ENCODE peak calls at places on chromosomes 12 and 14, in five cellular contexts. One of them, this sample, is unnamed.

GRCh38 chr12:108338915-108339657 is at the start of gene CMKLR1:
- DNase-seq in stomach: no peak
- DNase-seq in A549: no peak
- DNase-seq in body of pancreas: peak; percentile 15
- DNase-seq in HCT116: no peak
- DNase-seq in this sample: no peak

GRCh38 chr12:27624586-27624985 is 71.7 kb upstream of the REP15 start:
- DNase-seq in stomach: no peak
- DNase-seq in A549: no peak
- DNase-seq in HCT116: no peak
- DNase-seq in body of pancreas: no peak
- DNase-seq in this sample: no peak

GRCh38 chr12:122096591-122097149 is 18.1 kb downstream of the MLXIP start:
- DNase-seq in A549: no peak
- DNase-seq in stomach: peak; percentile 34
- DNase-seq in body of pancreas: peak; percentile 59
- DNase-seq in HCT116: no peak
- DNase-seq in this sample: no peak

GRCh38 chr12:64627781-64628180 is 17.5 kb downstream of the RASSF3 start:
- DNase-seq in HCT116: no peak
- DNase-seq in stomach: no peak
- DNase-seq in A549: peak; percentile 13
- DNase-seq in body of pancreas: no peak
- DNase-seq in this sample: no peak

GRCh38 chr12:14833952-14834351 is 9.4 kb downstream of the ART4 start:
- DNase-seq in stomach: no peak
- DNase-seq in A549: peak; percentile 43
- DNase-seq in body of pancreas: no peak
- DNase-seq in HCT116: no peak
- DNase-seq in this sample: no peak

GRCh38 chr12:47962198-47962597 is 1.2 kb upstream of the TMEM106C start:
- DNase-seq in A549: no peak
- DNase-seq in body of pancreas: no peak
- DNase-seq in HCT116: no peak
- DNase-seq in stomach: no peak
- DNase-seq in this sample: no peak

GRCh38 chr14:34232790-34233189 is 229.2 kb downstream of the SPTSSA start:
- DNase-seq in A549: no peak
- DNase-seq in body of pancreas: no peak
- DNase-seq in HCT116: no peak
- DNase-seq in stomach: no peak
- DNase-seq in this sample: no peak

GRCh38 chr12:26971963-26972362 is 33.7 kb downstream of the FGFR1OP2 start:
- DNase-seq in HCT116: no peak
- DNase-seq in A549: no peak
- DNase-seq in body of pancreas: no peak
- DNase-seq in stomach: no peak
- DNase-seq in this sample: no peak

GRCh38 chr12:93857279-93857894 is 180.2 kb downstream of the CRADD start:
- DNase-seq in HCT116: no peak
- DNase-seq in A549: peak; percentile 12
- DNase-seq in stomach: no peak
- DNase-seq in body of pancreas: no peak
- DNase-seq in this sample: peak; percentile 7

GRCh38 chr12:62898568-62898967 is 36.4 kb downstream of the PPM1H start:
- DNase-seq in HCT116: no peak
- DNase-seq in body of pancreas: no peak
- DNase-seq in A549: no peak
- DNase-seq in stomach: no peak
- DNase-seq in this sample: no peak

GRCh38 chr12:130606245-130606644 is 109.9 kb downstream of the RIMBP2 start:
- DNase-seq in A549: no peak
- DNase-seq in HCT116: no peak
- DNase-seq in body of pancreas: no peak
- DNase-seq in stomach: no peak
- DNase-seq in this sample: no peak

GRCh38 chr12:93061414-93062099 is 132.5 kb upstream of the EEA1 start:
- DNase-seq in stomach: no peak
- DNase-seq in body of pancreas: no peak
- DNase-seq in A549: no peak
- DNase-seq in HCT116: no peak
- DNase-seq in this sample: no peak

GRCh38 chr12:6340745-6341438 is 984 bp downstream of the TNFRSF1A start:
- DNase-seq in HCT116: no peak
- DNase-seq in stomach: no peak
- DNase-seq in A549: no peak
- DNase-seq in body of pancreas: no peak
- DNase-seq in this sample: no peak

GRCh38 chr12:131671276-131671675 is 39.6 kb upstream of the SFSWAP start:
- DNase-seq in A549: no peak
- DNase-seq in stomach: no peak
- DNase-seq in HCT116: no peak
- DNase-seq in body of pancreas: no peak
- DNase-seq in this sample: no peak
- TF ChIP-seq POLR2A in A549: no peak
- TF ChIP-seq POLR2A in stomach: no peak
- TF ChIP-seq POLR2A in HCT116: no peak
- TF ChIP-seq POLR2A in body of pancreas: no peak
- TF ChIP-seq POLR2A in this sample: no peak

GRCh38 chr12:67070307-67070600 is 198.9 kb upstream of the CAND1 start:
- DNase-seq in body of pancreas: no peak
- DNase-seq in stomach: no peak
- DNase-seq in HCT116: no peak
- DNase-seq in A549: no peak
- DNase-seq in this sample: no peak

GRCh38 chr12:67068204-67068731 is 200.9 kb upstream of the CAND1 start:
- DNase-seq in stomach: no peak
- DNase-seq in A549: peak; percentile 29
- DNase-seq in HCT116: no peak
- DNase-seq in body of pancreas: peak; percentile 5
- DNase-seq in this sample: no peak

GRCh38 chr12:67067453-67068203 is 201.5 kb upstream of the CAND1 start:
- DNase-seq in A549: peak; percentile 29
- DNase-seq in HCT116: no peak
- DNase-seq in stomach: no peak
- DNase-seq in body of pancreas: no peak
- DNase-seq in this sample: no peak

GRCh38 chr12:67069451-67070306 is 199.5 kb upstream of the CAND1 start:
- DNase-seq in HCT116: no peak
- DNase-seq in body of pancreas: peak; percentile 68
- DNase-seq in stomach: peak; percentile 41
- DNase-seq in A549: peak; percentile 52
- DNase-seq in this sample: no peak

GRCh38 chr12:67068773-67069450 is 200.2 kb upstream of the CAND1 start:
- DNase-seq in A549: peak; percentile 67
- DNase-seq in body of pancreas: peak; percentile 76
- DNase-seq in HCT116: no peak
- DNase-seq in stomach: peak; percentile 34
- DNase-seq in this sample: no peak
- TF ChIP-seq POLR2A in A549: peak; percentile 45
- TF ChIP-seq POLR2A in body of pancreas: no peak
- TF ChIP-seq POLR2A in HCT116: no peak
- TF ChIP-seq POLR2A in stomach: no peak
- TF ChIP-seq POLR2A in this sample: no peak

GRCh38 chr12:12441891-12442461 is 85.1 kb downstream of the BORCS5 start:
- DNase-seq in body of pancreas: no peak
- DNase-seq in HCT116: no peak
- DNase-seq in stomach: no peak
- DNase-seq in A549: no peak
- DNase-seq in this sample: no peak
- TF ChIP-seq POLR2A in body of pancreas: no peak
- TF ChIP-seq POLR2A in HCT116: no peak
- TF ChIP-seq POLR2A in stomach: no peak
- TF ChIP-seq POLR2A in A549: no peak
- TF ChIP-seq POLR2A in this sample: no peak

GRCh38 chr14:100030441-100031153 is 34.6 kb upstream of the EVL start:
- DNase-seq in A549: peak; percentile 37
- DNase-seq in body of pancreas: peak; percentile 32
- DNase-seq in stomach: no peak
- DNase-seq in HCT116: no peak
- DNase-seq in this sample: peak; percentile 32
- TF ChIP-seq POLR2A in A549: no peak
- TF ChIP-seq POLR2A in body of pancreas: no peak
- TF ChIP-seq POLR2A in stomach: no peak
- TF ChIP-seq POLR2A in HCT116: no peak
- TF ChIP-seq POLR2A in this sample: no peak

DNA sequence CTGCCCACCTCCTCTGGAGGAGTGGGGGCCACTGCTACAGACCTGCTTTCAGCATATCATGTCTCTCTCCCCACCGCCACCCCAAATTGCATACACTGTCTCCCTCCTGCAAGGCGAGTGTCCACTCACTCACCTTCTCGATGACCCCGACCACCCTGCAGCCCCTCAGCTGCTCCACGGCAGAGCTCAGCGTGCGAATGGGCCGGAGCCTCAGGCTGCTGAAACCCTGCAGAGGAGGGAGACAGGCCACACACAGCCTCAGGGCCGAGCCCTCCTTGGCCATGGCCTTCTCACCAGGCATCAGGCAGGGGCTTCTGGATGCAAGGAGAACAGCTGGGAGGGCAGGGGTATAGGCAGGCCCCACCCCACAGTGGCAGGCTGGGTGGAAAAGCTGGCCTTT is 4.7 kb downstream of the RPS6KL1 start:
- DNase-seq in A549: no peak
- DNase-seq in HCT116: no peak
- DNase-seq in body of pancreas: no peak
- DNase-seq in stomach: no peak
- DNase-seq in this sample: no peak
- TF ChIP-seq POLR2A in A549: no peak
- TF ChIP-seq POLR2A in HCT116: no peak
- TF ChIP-seq POLR2A in body of pancreas: no peak
- TF ChIP-seq POLR2A in stomach: no peak
- TF ChIP-seq POLR2A in this sample: no peak

This sample was measured in H54.